ENCODE peak calls at places on chromosomes 12 and 14, in eight cellular contexts. P is NB4; A is NCI-H748 treated with DMSO at 0.1 percent for 48 hours; Q is naive thymus-derived CD8-positive, alpha-beta T cell; M is tibial nerve; E is PC-9; Y is stimulated activated CD8-positive, alpha-beta memory T cell treated with anti-CD3 and anti-CD28 coated beads, Interleukin-15, amount 100 ng/mL, for 1 hour; X is activated CD4-positive, alpha-beta T cell treated with anti-CD3 and anti-CD28 coated beads, Interleukin-2, amount 50 U/mL, for 48 hours. N is an unnamed sample.

GRCh38 chr12:13581031-13581430 is 384.5 kb downstream of the EMP1 start:
- DNase-seq in X (no peak), P (no peak), M (no peak), A (no peak), E (no peak), Q (no peak), Y (no peak), N (no peak)

GRCh38 chr14:31326111-31326510 is 94.2 kb downstream of the HEATR5A start:
- DNase-seq in M (peak), Q (peak), Y (no peak), A (no peak), E (no peak), X (no peak), P (peak), N (no peak)

GRCh38 chr12:32331133-32331532 is 68.2 kb upstream of the FGD4 start:
- DNase-seq in X (no peak), A (no peak), M (no peak), Y (no peak), E (no peak), Q (no peak), P (no peak), N (no peak)

GRCh38 chr12:45244561-45245348 is 28.9 kb downstream of the ANO6 start:
- DNase-seq in A (no peak), X (no peak), E (no peak), Y (no peak), M (no peak), P (peak), Q (no peak), N (no peak)

GRCh38 chr14:104228221-104228620 is 89.8 kb downstream of the KIF26A start:
- DNase-seq in E (no peak), A (no peak), M (no peak), P (no peak), Q (no peak), X (no peak), Y (no peak), N (no peak)

GRCh38 chr12:6020930-6021329 is 75.9 kb upstream of the ANO2 start:
- DNase-seq in P (no peak), Y (no peak), A (no peak), M (no peak), E (no peak), Q (no peak), X (no peak), N (no peak)

GRCh38 chr12:121388421-121388981 is 11.4 kb upstream of the RNF34 start:
- DNase-seq in X (no peak), E (peak), Y (no peak), A (no peak), M (no peak), Q (no peak), P (peak), N (no peak)

GRCh38 chr12:49954863-49955830 is 4.6 kb downstream of the AQP2 start:
- DNase-seq in Y (no peak), Q (no peak), X (no peak), E (no peak), A (no peak), M (no peak), P (no peak), N (no peak)

GRCh38 chr14:86858043-86858442 is 1134.9 kb downstream of the GALC start:
- DNase-seq in M (no peak), X (no peak), Y (no peak), A (no peak), P (no peak), Q (no peak), E (no peak), N (no peak)

GRCh38 chr14:96944297-96944696 is 147.1 kb downstream of the VRK1 start:
- DNase-seq in E (no peak), Y (no peak), Q (no peak), A (no peak), P (no peak), X (no peak), M (no peak), N (no peak)

GRCh38 chr12:112107728-112108447 is 695 bp downstream of the NAA25 start:
- DNase-seq in M (no peak), Q (no peak), X (peak), P (peak), A (no peak), E (no peak), Y (no peak), N (no peak)

GRCh38 chr14:89015016-89015415 is 190.6 kb downstream of the TTC8 start:
- DNase-seq in Q (no peak), A (no peak), X (no peak), Y (no peak), E (no peak), P (no peak), M (no peak), N (no peak)

GRCh38 chr12:57845478-57846284 is 848 bp downstream of the CTDSP2 start:
- DNase-seq in E (peak), M (peak), P (peak), Y (peak), Q (peak), X (peak), A (no peak), N (peak)

GRCh38 chr14:65957631-65958205 is 528.5 kb upstream of the CCDC196 start:
- DNase-seq in Q (no peak), M (no peak), P (no peak), E (no peak), Y (no peak), A (no peak), X (no peak), N (no peak)

GRCh38 chr12:67702136-67702535 is 53.6 kb downstream of the DYRK2 start:
- DNase-seq in P (no peak), Y (no peak), E (no peak), M (no peak), X (no peak), A (no peak), Q (no peak), N (no peak)

GRCh38 chr12:75489187-75489586 is 8.6 kb downstream of the GLIPR1 start:
- DNase-seq in Y (no peak), X (no peak), P (no peak), Q (no peak), E (no peak), M (no peak), A (no peak), N (no peak)

GRCh38 chr14:68297871-68298468 is 478.4 kb downstream of the RAD51B start:
- DNase-seq in Q (no peak), M (no peak), X (no peak), E (no peak), P (no peak), A (no peak), Y (no peak), N (no peak)

N was measured in sigmoid colon.